ENCODE peak calls at places on chromosomes 6 and 20, in nine cellular contexts. V is IMR-90; Y is heart left ventricle; R is left lung; N is HepG2; F is GM23248; W is tibial artery; T is CD4-positive, alpha-beta memory T cell; B is astrocyte. J is an unnamed sample. For H3K4me1, the result is how much of the 10 kb centered on the place peaks cover.

GRCh38 chr6:42263165-42263852 is 45.6 kb upstream of the MRPS10 start:
- DNase-seq in V (no peak), Y (no peak), R (no peak), N (no peak), F (no peak), W (no peak), T (no peak), B (peak), J (no peak)

GRCh38 chr6:2454180-2454579 is 208.8 kb upstream of the GMDS start:
- DNase-seq in V (peak), Y (no peak), R (no peak), N (no peak), F (peak), W (no peak), T (no peak), B (no peak), J (no peak)

GRCh38 chr20:1509237-1509636 is 18.0 kb upstream of the SIRPB2 start:
- DNase-seq in V (peak), Y (no peak), R (no peak), N (peak), F (peak), W (no peak), T (peak), B (peak), J (no peak)

GRCh38 chr20:4329232-4329631 is 313.9 kb upstream of the RNF24 start:
- DNase-seq in V (no peak), Y (no peak), R (no peak), N (no peak), F (no peak), W (no peak), T (no peak), B (no peak), J (no peak)

GRCh38 chr20:4112490-4113420 is 97.4 kb upstream of the RNF24 start:
- DNase-seq in V (peak), Y (no peak), R (no peak), N (no peak), F (peak), W (no peak), T (no peak), B (peak), J (no peak)

GRCh38 chr6:158038291-158039177 is 56.9 kb downstream of the SYNJ2 start:
- DNase-seq in V (no peak), Y (no peak), R (no peak), N (no peak), F (no peak), W (peak), T (no peak), B (no peak), J (no peak)

GRCh38 chr20:10864076-10864672 is 190.4 kb upstream of the JAG1 start:
- DNase-seq in V (no peak), Y (no peak), R (peak), N (no peak), F (peak), W (no peak), T (no peak), B (peak), J (no peak)

GRCh38 chr20:10216146-10216741 is 2.4 kb upstream of the SNAP25 start:
- DNase-seq in V (peak), Y (no peak), R (no peak), N (no peak), F (no peak), W (no peak), T (no peak), B (peak), J (no peak)

GRCh38 chr6:141906569-141907080 is 226.1 kb upstream of the GJE1 start:
- DNase-seq in V (no peak), Y (no peak), R (no peak), N (no peak), F (no peak), W (no peak), T (no peak), B (no peak), J (no peak)

GRCh38 chr6:22366214-22366613 is 69.4 kb upstream of the PRL start:
- DNase-seq in V (peak), Y (no peak), R (no peak), N (no peak), F (peak), W (no peak), T (no peak), B (no peak), J (no peak)

GRCh38 chr6:108203189-108204119 is 37.6 kb downstream of the NR2E1 start:
- DNase-seq in V (no peak), Y (no peak), R (no peak), N (peak), F (no peak), W (no peak), T (no peak), B (no peak), J (no peak)

GRCh38 chr20:15364781-15365180 is 1027.4 kb upstream of the FLRT3 start:
- DNase-seq in V (no peak), Y (no peak), R (no peak), N (no peak), F (peak), W (no peak), T (no peak), B (no peak), J (no peak)

GRCh38 chr6:73050706-73051105 is 174.6 kb downstream of the KHDC1L start:
- DNase-seq in V (peak), Y (no peak), R (no peak), N (no peak), F (peak), W (no peak), T (no peak), B (no peak), J (no peak)

GRCh38 chr6:134626131-134626530 is 308.2 kb upstream of the SGK1 start:
- DNase-seq in V (no peak), Y (no peak), R (no peak), N (no peak), F (peak), W (no peak), T (no peak), B (peak), J (no peak)

GRCh38 chr20:13990465-13990864 is at the start of gene SEL1L2:
- DNase-seq in V (no peak), Y (no peak), R (no peak), N (no peak), F (no peak), W (no peak), T (no peak), B (no peak), J (no peak)

GRCh38 chr20:57457243-57457761 is 66.1 kb downstream of the RBM38 start:
- DNase-seq in V (no peak), Y (no peak), R (no peak), N (no peak), F (peak), W (peak), T (no peak), B (no peak), J (no peak)

GRCh38 chr6:105889902-105890301 is 196.2 kb upstream of the PRDM1 start:
- DNase-seq in V (no peak), Y (no peak), R (no peak), N (no peak), F (no peak), W (no peak), T (no peak), B (no peak), J (no peak)

DNA sequence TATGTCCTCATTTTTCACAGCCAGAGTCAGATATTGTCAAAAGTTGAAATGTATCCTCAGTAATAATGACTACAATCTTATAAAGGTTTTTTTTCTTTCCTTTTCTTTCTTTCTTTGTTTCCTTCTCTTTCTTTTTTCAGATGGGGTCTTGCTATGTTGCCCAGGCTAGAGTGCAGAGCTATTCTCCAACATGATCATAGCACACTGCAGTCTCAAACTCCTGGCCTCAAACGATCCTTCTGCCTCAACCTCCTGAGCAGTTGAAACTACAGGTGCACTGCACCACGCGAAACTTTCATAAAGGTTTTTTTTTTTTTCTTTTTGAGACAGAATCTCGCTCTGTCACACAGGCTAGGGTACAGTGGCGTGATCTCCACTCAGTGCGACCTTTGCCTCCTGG is 31.1 kb upstream of the FOXA2 start:
- DNase-seq in V (no peak), Y (no peak), R (no peak), N (no peak), F (no peak), W (no peak), T (no peak), B (no peak), J (no peak)
- H3K4me1 ChIP-seq in V (under half), Y (under half), R (under half), N (under half), F (under half), W (under half), T (under half), B (under half), J (under half)

DNA sequence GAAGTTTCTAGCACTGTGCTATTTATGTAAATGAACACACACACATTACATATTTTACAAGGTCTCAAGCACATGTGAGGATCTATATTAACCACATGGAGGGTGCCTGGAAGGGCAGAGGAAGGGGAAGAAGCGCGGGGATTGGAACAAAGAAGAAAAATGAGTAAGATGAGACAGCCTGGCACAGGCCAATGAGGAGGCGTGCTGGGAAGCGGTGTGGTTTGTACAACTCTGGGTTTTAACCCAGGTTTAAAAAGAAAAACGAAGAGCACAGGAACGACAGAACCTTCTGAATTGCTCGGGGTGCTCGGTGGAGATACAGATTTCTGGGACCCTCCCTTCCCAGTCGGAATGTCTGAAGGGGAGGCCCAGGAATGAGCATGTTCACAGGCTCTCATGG is 5.6 kb downstream of the KCNG1 start:
- DNase-seq in V (no peak), Y (no peak), R (no peak), N (no peak), F (no peak), W (no peak), T (no peak), B (no peak), J (no peak)
- H3K4me1 ChIP-seq in V (under half), Y (under half), R (under half), N (under half), F (under half), W (under half), T (under half), B (under half), J (under half)

DNA sequence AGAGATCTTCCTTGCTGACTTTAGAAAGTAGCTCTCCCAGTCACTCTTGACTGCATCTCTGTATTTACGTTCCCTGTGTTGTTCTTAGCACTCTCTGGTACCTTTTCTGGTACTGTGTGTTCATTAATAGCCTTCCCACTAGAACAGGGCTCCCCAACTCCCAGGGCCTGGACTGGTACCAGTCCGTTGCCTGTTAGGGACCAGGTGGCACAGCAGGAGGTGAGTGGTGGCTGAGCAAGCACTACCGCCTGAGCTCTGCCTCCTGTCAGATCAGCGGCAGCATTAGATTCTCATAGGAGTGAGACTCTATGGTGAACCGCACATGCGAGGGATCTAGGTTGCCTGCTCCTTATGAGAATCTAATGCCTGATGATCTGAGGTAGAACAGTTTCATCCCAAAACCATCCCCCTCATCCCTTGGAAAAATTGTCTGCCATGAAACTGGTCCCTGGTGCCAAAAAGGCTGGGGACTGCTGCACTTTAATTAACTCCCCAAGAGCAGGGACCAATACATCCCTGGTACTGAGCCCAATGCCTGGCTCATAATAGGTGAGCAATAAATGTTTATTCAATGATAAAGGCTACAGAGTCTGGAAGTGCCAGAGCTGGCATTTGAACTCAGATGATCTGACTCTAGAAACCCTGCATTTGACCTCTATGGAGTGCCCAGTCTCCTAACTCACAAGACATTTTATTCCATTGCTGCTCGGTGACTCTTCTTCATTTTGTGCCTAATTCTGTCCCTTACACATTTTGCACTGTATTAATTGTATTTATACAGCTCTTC is 11.0 kb downstream of the UTRN start:
- DNase-seq in V (no peak), Y (no peak), R (no peak), N (no peak), F (no peak), W (no peak), T (no peak), B (no peak), J (no peak)
- H3K4me1 ChIP-seq in V (under half), Y (under half), R (under half), N (half or more), F (under half), W (under half), T (under half), B (under half), J (under half)

DNA sequence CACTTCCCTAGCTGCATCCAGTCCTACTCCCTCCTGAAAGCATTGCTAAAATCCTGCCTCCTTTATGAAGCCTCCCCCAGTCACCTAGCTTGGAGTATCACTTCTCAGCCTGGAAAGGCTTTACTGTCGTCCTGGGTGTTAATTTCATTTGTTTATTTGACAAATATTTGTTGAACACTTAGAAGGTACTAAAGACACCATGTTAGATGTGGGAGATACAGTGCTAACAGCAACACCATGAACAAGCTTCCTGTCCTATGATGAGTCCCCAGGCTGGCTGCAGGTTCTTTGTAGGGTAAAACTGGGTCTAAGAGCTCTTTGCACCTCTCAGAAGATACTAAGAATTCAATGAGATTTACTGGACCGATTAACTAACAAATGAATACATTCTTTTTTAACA is 109.2 kb upstream of the TMEM170B start:
- DNase-seq in V (no peak), Y (no peak), R (no peak), N (no peak), F (peak), W (no peak), T (no peak), B (no peak), J (no peak)
- H3K4me1 ChIP-seq in V (under half), Y (under half), R (half or more), N (half or more), F (half or more), W (under half), T (under half), B (half or more), J (under half)

GRCh38 chr6:14722704-14723103 is 523.2 kb upstream of the JARID2 start:
- DNase-seq in V (no peak), Y (no peak), R (no peak), N (no peak), F (no peak), W (no peak), T (peak), B (no peak), J (no peak)
- H3K4me1 ChIP-seq in V (under half), Y (under half), R (under half), N (under half), F (under half), W (under half), T (half or more), B (under half), J (under half)

GRCh38 chr20:34017610-34018009 is 23.9 kb downstream of the RALY start:
- DNase-seq in V (peak), Y (no peak), R (no peak), N (no peak), F (peak), W (no peak), T (no peak), B (peak), J (no peak)

GRCh38 chr20:34013532-34013931 is 19.8 kb downstream of the RALY start:
- DNase-seq in V (no peak), Y (no peak), R (no peak), N (no peak), F (no peak), W (no peak), T (no peak), B (no peak), J (no peak)

GRCh38 chr20:34014878-34015277 is 21.2 kb downstream of the RALY start:
- DNase-seq in V (no peak), Y (no peak), R (no peak), N (no peak), F (no peak), W (no peak), T (no peak), B (no peak), J (no peak)

GRCh38 chr20:34016736-34017135 is 23.0 kb downstream of the RALY start:
- DNase-seq in V (no peak), Y (no peak), R (no peak), N (no peak), F (no peak), W (no peak), T (no peak), B (no peak), J (no peak)

GRCh38 chr20:34015401-34016335 is 22.0 kb downstream of the RALY start:
- DNase-seq in V (no peak), Y (no peak), R (no peak), N (no peak), F (no peak), W (no peak), T (no peak), B (no peak), J (no peak)
- H3K4me1 ChIP-seq in V (under half), Y (under half), R (half or more), N (half or more), F (under half), W (half or more), T (half or more), B (under half), J (half or more)

GRCh38 chr6:163339466-163339865 is 75.1 kb upstream of the QKI start:
- DNase-seq in V (no peak), Y (no peak), R (no peak), N (no peak), F (no peak), W (no peak), T (no peak), B (no peak), J (no peak)
- H3K4me1 ChIP-seq in V (under half), Y (under half), R (under half), N (under half), F (under half), W (under half), T (under half), B (under half), J (under half)

GRCh38 chr6:163760860-163761259 is 346.3 kb downstream of the QKI start:
- DNase-seq in V (no peak), Y (no peak), R (no peak), N (no peak), F (no peak), W (no peak), T (no peak), B (no peak), J (no peak)
- H3K4me1 ChIP-seq in V (under half), Y (under half), R (under half), N (under half), F (under half), W (under half), T (under half), B (under half), J (under half)

DNA sequence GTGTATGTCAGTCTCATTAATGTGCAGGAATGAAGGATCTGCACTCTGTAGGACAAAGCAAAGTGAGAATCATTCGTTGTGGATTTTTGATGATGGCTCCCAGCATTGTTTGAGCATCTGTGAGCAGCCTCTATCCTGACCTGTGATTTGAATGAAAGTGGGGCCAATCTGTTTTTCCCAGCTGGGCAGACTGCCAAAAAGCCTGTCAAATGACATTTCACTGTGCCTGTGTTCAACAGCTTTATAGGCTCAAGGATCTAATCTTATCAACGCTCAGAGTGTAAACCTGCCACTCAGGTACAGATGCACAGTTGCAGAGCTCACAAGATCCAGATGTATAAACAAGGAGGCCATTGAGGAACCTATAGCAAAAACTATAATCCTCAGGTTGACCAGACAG is 86.7 kb upstream of the SYNDIG1 start:
- DNase-seq in V (no peak), Y (no peak), R (no peak), N (no peak), F (no peak), W (no peak), T (no peak), B (no peak), J (no peak)
- H3K4me1 ChIP-seq in V (under half), Y (under half), R (under half), N (under half), F (under half), W (under half), T (under half), B (under half), J (under half)

J was measured in thoracic aorta.